ENCODE peak calls at places on chromosomes 11 and 22, in nine cellular contexts. I is endothelial cell of umbilical vein, G is suprapubic skin, T is sigmoid colon, Z is HCT116, Q is GM23338, S is prostate gland, N is stomach, H is K562. A is an unnamed sample. For H3K27me3, the result is how much of the 10 kb centered on the place peaks cover.

GRCh38 chr11:107493117-107493516 is 35.5 kb upstream of the CWF19L2 start:
- DNase-seq in S (no peak), Z (no peak), Q (no peak), T (no peak), N (no peak), I (no peak), H (no peak), G (no peak), A (no peak)

GRCh38 chr11:78138694-78139421 is 568 bp downstream of the ALG8 start:
- DNase-seq in H (peak), Z (peak), I (no peak), N (peak), T (no peak), S (no peak), Q (peak), G (no peak), A (no peak)

GRCh38 chr11:46560300-46561025 is 33.4 kb downstream of the AMBRA1 start:
- DNase-seq in S (peak), I (peak), Z (no peak), G (no peak), N (no peak), Q (no peak), H (no peak), T (no peak), A (no peak)

GRCh38 chr11:35163209-35163608 is 24.2 kb downstream of the CD44 start:
- DNase-seq in T (no peak), H (no peak), N (no peak), Z (no peak), G (no peak), Q (no peak), S (no peak), I (no peak), A (no peak)

GRCh38 chr11:59011672-59012071 is 72.4 kb downstream of the GLYATL1 start:
- DNase-seq in G (no peak), N (no peak), S (no peak), Z (no peak), H (no peak), Q (peak), I (no peak), T (no peak), A (no peak)

GRCh38 chr11:12962306-12962705 is 46.8 kb upstream of the RASSF10 start:
- DNase-seq in I (no peak), H (no peak), G (no peak), Q (no peak), T (no peak), S (no peak), N (no peak), Z (no peak), A (no peak)

GRCh38 chr11:128894685-128895084 is 3.5 kb downstream of the KCNJ5 start:
- DNase-seq in T (peak), G (no peak), Q (no peak), I (peak), S (no peak), N (peak), Z (no peak), H (no peak), A (no peak)

GRCh38 chr11:96459751-96460150 is 69.9 kb downstream of the JRKL start:
- DNase-seq in T (no peak), G (no peak), I (no peak), H (no peak), N (no peak), Q (no peak), Z (no peak), S (no peak), A (no peak)

GRCh38 chr11:120090411-120090810 is 47.5 kb downstream of the TRIM29 start:
- DNase-seq in Q (no peak), I (no peak), S (no peak), T (no peak), H (no peak), Z (no peak), N (no peak), G (no peak), A (no peak)

GRCh38 chr11:93842461-93842860 is 8.0 kb downstream of the VSTM5 start:
- DNase-seq in G (no peak), H (peak), I (peak), S (no peak), Z (peak), T (no peak), Q (no peak), N (peak), A (no peak)

GRCh38 chr11:96098511-96099241 is 174.8 kb upstream of the MTMR2 start:
- DNase-seq in T (no peak), N (no peak), Q (no peak), S (no peak), Z (no peak), G (no peak), I (no peak), H (no peak), A (no peak)

GRCh38 chr11:91625495-91625894 is 599.1 kb upstream of the FAT3 start:
- DNase-seq in S (no peak), Z (no peak), T (no peak), N (no peak), Q (no peak), G (no peak), H (no peak), I (peak), A (no peak)

GRCh38 chr11:96012086-96012824 is 88.3 kb upstream of the MTMR2 start:
- DNase-seq in S (peak), N (no peak), I (peak), Z (peak), H (no peak), G (no peak), T (peak), Q (peak), A (peak)

GRCh38 chr11:6612816-6613136 is 760 bp upstream of the TAF10 start:
- DNase-seq in G (no peak), S (no peak), Q (peak), H (peak), T (no peak), I (no peak), Z (peak), N (no peak), A (peak)

DNA sequence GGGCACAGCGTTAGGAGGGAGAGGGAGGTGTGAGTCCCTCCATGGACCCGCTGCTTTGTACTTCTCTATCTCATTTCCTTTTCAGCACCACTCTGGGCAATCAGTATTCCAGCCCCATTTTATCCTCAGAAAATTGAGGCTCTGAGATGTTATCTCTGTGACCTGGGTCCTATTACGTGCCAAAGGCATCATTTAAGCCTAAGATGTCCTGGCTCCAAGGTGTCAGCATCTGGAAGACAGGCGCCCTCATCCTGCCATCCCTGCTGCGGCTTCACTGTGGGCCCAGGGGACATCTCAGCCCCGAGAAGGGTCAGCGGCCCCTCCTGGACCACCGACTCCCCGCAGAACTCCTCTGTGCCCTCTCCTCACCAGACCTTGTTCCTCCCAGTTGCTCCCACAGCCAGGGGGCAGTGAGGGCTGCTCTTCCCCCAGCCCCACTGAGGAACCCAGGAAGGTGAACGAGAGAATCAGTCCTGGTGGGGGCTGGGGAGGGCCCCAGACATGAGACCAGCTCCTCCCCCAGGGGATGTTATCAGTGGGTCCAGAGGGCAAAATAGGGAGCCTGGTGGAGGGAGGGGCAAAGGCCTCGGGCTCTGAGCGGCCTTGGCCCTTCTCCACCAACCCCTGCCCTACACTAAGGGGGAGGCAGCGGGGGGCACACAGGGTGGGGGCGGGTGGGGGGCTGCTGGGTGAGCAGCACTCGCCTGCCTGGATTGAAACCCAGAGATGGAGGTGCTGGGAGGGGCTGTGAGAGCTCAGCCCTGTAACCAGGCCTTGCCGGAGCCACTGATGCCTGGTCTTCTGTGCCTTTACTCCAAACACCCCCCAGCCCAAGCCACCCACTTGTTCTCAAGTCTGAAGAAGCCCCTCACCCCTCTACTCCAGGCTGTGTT is 829 bp upstream of the APOC3 start:
- DNase-seq in Z (no peak), N (no peak), H (peak), S (no peak), T (no peak), I (no peak), G (no peak), Q (no peak), A (no peak)
- TF ChIP-seq POLR2AphosphoS5 in Z (no peak), N (no peak), H (no peak), S (no peak), T (no peak), I (no peak), G (no peak), Q (no peak), A (no peak)

GRCh38 chr11:31797227-31798056 is 13.7 kb downstream of the PAX6 start:
- DNase-seq in I (no peak), H (no peak), T (no peak), S (no peak), G (no peak), Z (no peak), Q (no peak), N (no peak), A (no peak)
- H3K27me3 ChIP-seq in I (half or more), H (under half), T (under half), S (under half), G (half or more), Z (under half), Q (half or more), N (under half), A (half or more)

DNA sequence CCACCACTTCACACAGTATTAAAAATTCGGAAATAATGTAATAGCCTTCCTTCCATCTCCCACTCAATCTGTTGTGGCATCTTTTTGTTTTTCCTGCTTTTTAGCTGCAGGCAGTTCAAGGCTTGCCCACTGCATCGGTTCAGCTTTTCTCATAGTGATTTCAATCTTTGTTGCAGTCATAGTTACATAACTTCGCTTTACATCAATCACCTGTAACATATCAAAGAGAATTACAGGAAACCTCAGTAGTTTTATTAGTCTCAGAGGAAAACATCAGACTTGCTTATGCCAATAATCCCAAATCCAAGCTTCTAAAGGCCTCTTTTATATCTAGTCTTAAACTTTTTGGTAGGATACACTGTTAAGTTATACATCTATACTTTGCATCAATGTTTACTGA is 20.5 kb downstream of the CHORDC1 start:
- DNase-seq in T (no peak), G (no peak), S (no peak), N (no peak), I (no peak), Q (no peak), H (no peak), Z (no peak), A (no peak)
- TF ChIP-seq CTCF in T (no peak), G (no peak), S (no peak), N (no peak), I (no peak), Q (no peak), H (no peak), Z (no peak), A (no peak)

DNA sequence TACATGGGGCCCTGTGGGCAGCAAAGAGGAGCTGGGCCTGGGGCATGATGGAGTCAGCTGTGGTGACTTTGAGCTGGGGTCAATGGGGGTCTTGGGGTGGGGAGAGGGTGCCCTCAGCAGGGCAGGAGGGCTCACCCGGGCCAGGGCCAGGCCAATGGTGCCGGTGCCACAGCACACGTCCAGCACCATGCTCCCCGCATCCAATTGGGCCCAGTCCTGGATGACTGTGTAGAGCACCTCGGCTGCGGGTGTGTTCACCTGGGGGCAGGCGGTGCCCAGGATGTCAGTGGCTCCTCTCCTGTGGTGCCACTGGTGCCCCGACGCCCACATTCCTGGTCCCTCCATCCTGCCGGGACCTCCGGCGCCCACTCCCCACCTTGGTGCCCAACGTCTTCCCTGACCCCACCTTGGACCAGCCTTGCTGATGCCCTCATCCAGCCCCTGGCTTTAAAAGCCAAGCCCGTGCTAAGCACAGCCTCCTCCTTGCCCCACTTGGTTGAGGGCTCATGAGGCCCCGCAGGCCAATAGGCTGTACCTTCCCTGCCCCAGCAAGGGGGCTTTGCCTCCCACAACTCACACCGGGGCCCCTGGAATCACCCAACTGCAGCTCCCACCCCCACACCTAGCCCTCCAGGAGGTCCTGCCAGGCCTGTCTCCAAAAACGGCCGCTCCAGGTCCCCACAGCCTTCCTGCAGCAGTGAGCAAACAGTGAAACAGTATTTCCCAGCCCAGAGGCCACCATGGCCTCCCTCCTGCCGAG is 2.2 kb upstream of the RANBP1 start:
- DNase-seq in G (no peak), Q (no peak), I (no peak), Z (no peak), T (no peak), N (no peak), S (no peak), H (no peak), A (peak)
- TF ChIP-seq POLR2AphosphoS5 in G (no peak), Q (no peak), I (no peak), Z (no peak), T (no peak), N (no peak), S (no peak), H (no peak), A (no peak)

GRCh38 chr11:69361048-69361447 is 67.1 kb downstream of the MYEOV start:
- DNase-seq in T (no peak), I (no peak), Z (no peak), S (no peak), G (peak), H (no peak), Q (no peak), N (no peak), A (no peak)
- H3K27me3 ChIP-seq in T (under half), I (under half), Z (under half), S (under half), G (under half), H (under half), Q (under half), N (under half), A (under half)

GRCh38 chr22:38239101-38239761 is 33.6 kb downstream of the TMEM184B start:
- DNase-seq in N (no peak), H (no peak), Z (no peak), I (peak), S (peak), T (no peak), G (no peak), Q (no peak), A (no peak)
- TF ChIP-seq CTCF in N (no peak), H (no peak), Z (peak), I (no peak), S (peak), T (peak), G (no peak), Q (no peak), A (no peak)

DNA sequence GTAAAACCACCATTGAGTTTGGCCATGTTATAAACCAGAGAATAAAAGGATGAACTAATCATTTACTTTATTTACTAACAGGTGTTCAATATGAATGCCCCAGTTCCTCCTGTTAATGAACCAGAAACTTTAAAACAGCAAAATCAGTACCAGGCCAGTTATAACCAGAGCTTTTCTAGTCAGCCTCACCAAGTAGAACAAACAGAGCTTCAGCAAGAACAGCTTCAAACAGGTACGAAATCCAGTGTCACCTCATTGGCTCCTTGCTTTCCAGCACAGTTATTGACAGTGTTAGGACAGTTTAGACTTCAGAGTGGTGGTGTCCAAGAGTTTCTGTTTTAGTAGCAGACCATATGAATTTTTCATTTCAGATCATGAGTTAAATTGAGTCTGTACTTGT is 13.6 kb upstream of the NAT10 start:
- DNase-seq in Z (no peak), H (no peak), T (no peak), G (no peak), Q (no peak), N (no peak), S (no peak), I (no peak), A (no peak)
- TF ChIP-seq POLR2AphosphoS5 in Z (no peak), H (no peak), T (no peak), G (no peak), Q (no peak), N (no peak), S (no peak), I (no peak), A (no peak)

DNA sequence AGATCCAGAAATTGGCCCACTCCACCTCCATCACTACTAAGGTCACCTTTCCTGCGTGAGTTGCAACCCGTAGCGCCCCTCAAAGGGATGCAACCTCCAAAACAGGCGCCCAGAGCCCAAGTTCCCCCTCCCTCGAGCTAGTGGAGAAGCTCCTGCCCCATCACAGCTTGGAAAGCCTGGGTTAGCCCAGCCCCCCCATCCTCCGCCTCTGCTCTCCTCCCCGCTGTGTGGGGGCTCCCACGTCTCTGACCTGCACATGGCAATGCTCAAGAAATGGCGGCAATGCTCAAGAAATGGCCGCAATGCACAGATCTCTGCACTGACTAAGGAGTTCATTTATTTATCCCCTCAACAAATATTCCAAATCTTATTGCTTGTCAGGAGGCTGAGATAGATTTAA is 932 bp upstream of the RASL10A start:
- DNase-seq in Z (no peak), Q (peak), T (no peak), H (no peak), S (no peak), N (no peak), G (no peak), I (no peak), A (peak)
- H3K27me3 ChIP-seq in Z (under half), Q (half or more), T (under half), H (under half), S (under half), N (under half), G (under half), I (under half), A (half or more)

DNA sequence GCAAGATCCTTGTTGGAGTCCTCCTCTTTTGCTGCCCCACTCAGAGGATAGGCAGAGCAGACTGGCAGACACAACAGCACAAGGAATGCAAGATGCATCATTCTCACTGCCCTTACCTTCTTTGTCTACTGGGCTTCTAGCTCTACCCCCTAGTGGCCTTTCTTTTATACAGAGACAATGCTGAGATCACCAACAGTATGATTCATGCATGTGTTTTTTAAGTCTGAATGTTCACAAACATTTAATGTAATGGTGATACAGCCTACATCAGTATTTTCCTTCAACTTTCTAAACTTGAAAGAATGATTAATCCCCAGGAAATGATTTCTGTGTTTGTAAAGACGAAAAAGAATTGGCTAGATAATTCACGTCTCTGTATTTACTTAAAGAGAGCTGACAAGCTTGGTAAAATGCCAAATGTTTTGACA is at the start of gene MMP10:
- DNase-seq in I (peak), Z (peak), Q (peak), S (no peak), T (no peak), N (no peak), G (no peak), H (no peak), A (no peak)
- TF ChIP-seq CTCF in I (peak), Z (peak), Q (peak), S (peak), T (no peak), N (no peak), G (no peak), H (no peak), A (no peak)

A was measured in spleen.